ENCODE peak calls at places on chromosomes 16 and 17, in four cellular contexts. V is IMR-90, A is keratinocyte, P is K562. N is an unnamed sample. For H3K9me1, the result is how much of the 10 kb centered on the place peaks cover.

GRCh38 chr17:38705803-38706624 is 941 bp downstream of the MLLT6 start:
- DNase-seq in V (no peak), A (no peak), P (no peak), N (peak)

GRCh38 chr17:81917565-81918332 is at the start of gene SIRT7:
- DNase-seq in V (peak), A (no peak), P (peak), N (peak)

GRCh38 chr17:79664925-79665738 is 54.3 kb upstream of the RBFOX3 start:
- DNase-seq in V (no peak), A (no peak), P (no peak), N (peak)

GRCh38 chr17:19238167-19238505 is 970 bp downstream of the EPN2 start:
- DNase-seq in V (no peak), A (no peak), P (no peak), N (peak)

GRCh38 chr17:7838291-7839075 is 4.5 kb downstream of the KDM6B start:
- DNase-seq in V (peak), A (no peak), P (peak), N (no peak)

GRCh38 chr16:66194866-66195265 is 171.6 kb upstream of the CDH5 start:
- DNase-seq in V (no peak), A (no peak), P (no peak), N (no peak)

GRCh38 chr17:35804658-35805192 is 4.6 kb upstream of the TAF15 start:
- DNase-seq in V (peak), A (no peak), P (peak), N (peak)

GRCh38 chr17:74677558-74678466 is 34.9 kb downstream of the CD300LF start:
- DNase-seq in V (peak), A (no peak), P (no peak), N (no peak)

GRCh38 chr17:80755650-80756405 is 211.2 kb downstream of the RPTOR start:
- DNase-seq in V (no peak), A (no peak), P (peak), N (no peak)

GRCh38 chr17:60305141-60305540 is 86.8 kb downstream of the USP32 start:
- DNase-seq in V (no peak), A (no peak), P (no peak), N (no peak)

GRCh38 chr17:17812211-17813054 is 24.4 kb downstream of the SREBF1 start:
- DNase-seq in V (peak), A (no peak), P (peak), N (peak)

GRCh38 chr17:50184611-50185398 is 16.6 kb downstream of the COL1A1 start:
- DNase-seq in V (peak), A (no peak), P (peak), N (no peak)

GRCh38 chr16:85681255-85681654 is 7.5 kb downstream of the GINS2 start:
- DNase-seq in V (no peak), A (no peak), P (no peak), N (no peak)

GRCh38 chr17:56099649-56100048 is 53.6 kb upstream of the ANKFN1 start:
- DNase-seq in V (peak), A (no peak), P (no peak), N (no peak)

GRCh38 chr16:72848045-72848410 is 199.9 kb downstream of the ZFHX3 start:
- DNase-seq in V (no peak), A (no peak), P (no peak), N (no peak)

GRCh38 chr17:17303010-17303846 is at the start of gene NT5M:
- DNase-seq in V (peak), A (no peak), P (peak), N (peak)

GRCh38 chr16:89422905-89423630 is 67.3 kb downstream of the ANKRD11 start:
- DNase-seq in V (peak), A (no peak), P (no peak), N (no peak)

DNA sequence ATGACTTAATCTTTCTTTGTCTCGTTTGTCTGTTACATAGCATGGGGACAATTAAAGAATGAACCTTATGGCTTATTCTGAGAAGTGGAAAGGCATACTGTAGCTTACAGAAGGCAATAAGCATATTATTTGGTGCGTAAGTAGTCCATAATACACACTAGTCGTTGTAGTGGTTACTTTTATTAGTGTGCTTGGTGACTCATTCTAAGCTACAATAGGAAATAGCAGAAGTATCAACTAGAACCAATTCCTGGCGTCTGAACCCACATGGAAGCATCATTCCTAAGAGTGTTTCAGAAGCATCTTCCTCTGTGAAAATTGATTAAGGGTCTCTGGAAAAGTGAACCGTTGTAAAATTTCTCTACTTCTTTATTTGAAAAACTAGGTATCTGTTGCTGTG is 777.8 kb upstream of the EEF2KMT start:
- DNase-seq in V (no peak), A (no peak), P (no peak), N (no peak)
- H3K9me1 ChIP-seq in V (under half), A (under half), P (under half), N (under half)

GRCh38 chr17:4049546-4049945 is 85.3 kb upstream of the ATP2A3 start:
- DNase-seq in V (no peak), A (no peak), P (no peak), N (no peak)
- H3K27ac ChIP-seq in V (no peak), A (no peak), P (no peak), N (no peak)

GRCh38 chr17:40600486-40601046 is 35.3 kb upstream of the CCR7 start:
- DNase-seq in V (no peak), A (no peak), P (no peak), N (no peak)

GRCh38 chr17:40597168-40598020 is 32.1 kb upstream of the CCR7 start:
- DNase-seq in V (no peak), A (no peak), P (no peak), N (no peak)

GRCh38 chr17:40598021-40598927 is 33.0 kb upstream of the CCR7 start:
- DNase-seq in V (no peak), A (no peak), P (no peak), N (no peak)

GRCh38 chr17:40598928-40599627 is 33.8 kb upstream of the CCR7 start:
- DNase-seq in V (peak), A (no peak), P (no peak), N (no peak)

GRCh38 chr17:40596261-40596919 is 31.1 kb upstream of the CCR7 start:
- DNase-seq in V (peak), A (no peak), P (peak), N (no peak)
- H2AFZ ChIP-seq in V (no peak), A (no peak), P (peak), N (no peak)

GRCh38 chr17:1735418-1735817 is 7.3 kb upstream of the SERPINF2 start:
- DNase-seq in V (no peak), A (no peak), P (no peak), N (no peak)

GRCh38 chr17:1736348-1737281 is 6.1 kb upstream of the SERPINF2 start:
- DNase-seq in V (peak), A (no peak), P (peak), N (no peak)

GRCh38 chr17:1737531-1738291 is 5.0 kb upstream of the SERPINF2 start:
- DNase-seq in V (no peak), A (no peak), P (no peak), N (no peak)

GRCh38 chr17:1733759-1734158 is 8.9 kb upstream of the SERPINF2 start:
- DNase-seq in V (no peak), A (no peak), P (no peak), N (no peak)

GRCh38 chr17:1735834-1736347 is 6.8 kb upstream of the SERPINF2 start:
- DNase-seq in V (no peak), A (no peak), P (no peak), N (no peak)
- H3K9me1 ChIP-seq in V (under half), A (under half), P (under half), N (under half)